ENCODE peak calls at places on chromosomes 3 and 15, in five cellular contexts. One of them, this sample, is unnamed. For H3K27me3 and H3K9me3, the result is how much of the 10 kb centered on the place peaks cover.

GRCh38 chr3:166764698-166765318 is 615.3 kb downstream of the ZBBX start:
- DNase-seq in right atrium auricular region: no peak
- DNase-seq in neuronal stem cell: no peak
- DNase-seq in thyroid gland: no peak
- DNase-seq in sigmoid colon: no peak
- DNase-seq in this sample: no peak

GRCh38 chr3:40308725-40309438 is 625 bp upstream of the EIF1B start:
- DNase-seq in right atrium auricular region: no peak
- DNase-seq in neuronal stem cell: no peak
- DNase-seq in thyroid gland: peak
- DNase-seq in sigmoid colon: no peak
- DNase-seq in this sample: no peak

GRCh38 chr3:32842531-32842931 is 24.7 kb downstream of the TRIM71 start:
- DNase-seq in right atrium auricular region: no peak
- DNase-seq in neuronal stem cell: no peak
- DNase-seq in thyroid gland: no peak
- DNase-seq in sigmoid colon: no peak
- DNase-seq in this sample: no peak

GRCh38 chr3:128619146-128619890 is 31.3 kb downstream of the RPN1 start:
- DNase-seq in right atrium auricular region: no peak
- DNase-seq in neuronal stem cell: no peak
- DNase-seq in thyroid gland: no peak
- DNase-seq in sigmoid colon: no peak
- DNase-seq in this sample: no peak

GRCh38 chr3:47889001-47889757 is 86.2 kb downstream of the DHX30 start:
- DNase-seq in right atrium auricular region: no peak
- DNase-seq in neuronal stem cell: no peak
- DNase-seq in thyroid gland: no peak
- DNase-seq in sigmoid colon: no peak
- DNase-seq in this sample: no peak

GRCh38 chr15:100043069-100043641 is 298.6 kb downstream of the ADAMTS17 start:
- DNase-seq in right atrium auricular region: no peak
- DNase-seq in neuronal stem cell: no peak
- DNase-seq in thyroid gland: no peak
- DNase-seq in sigmoid colon: no peak
- DNase-seq in this sample: no peak

GRCh38 chr3:10280177-10280529 is 12.6 kb downstream of the GHRL start:
- DNase-seq in right atrium auricular region: no peak
- DNase-seq in neuronal stem cell: no peak
- DNase-seq in thyroid gland: no peak
- DNase-seq in sigmoid colon: no peak
- DNase-seq in this sample: no peak

GRCh38 chr3:75886971-75887526 is 101.7 kb upstream of the ZNF717 start:
- DNase-seq in right atrium auricular region: no peak
- DNase-seq in neuronal stem cell: no peak
- DNase-seq in thyroid gland: no peak
- DNase-seq in sigmoid colon: no peak
- DNase-seq in this sample: no peak

GRCh38 chr15:65958835-65959234 is 89.5 kb downstream of the RAB11A start:
- DNase-seq in right atrium auricular region: no peak
- DNase-seq in neuronal stem cell: no peak
- DNase-seq in thyroid gland: no peak
- DNase-seq in sigmoid colon: no peak
- DNase-seq in this sample: no peak

GRCh38 chr3:162142511-162142910 is 645.9 kb downstream of the OTOL1 start:
- DNase-seq in right atrium auricular region: no peak
- DNase-seq in neuronal stem cell: no peak
- DNase-seq in thyroid gland: no peak
- DNase-seq in sigmoid colon: no peak
- DNase-seq in this sample: no peak

GRCh38 chr3:82494977-82495489 is 733.6 kb upstream of the GBE1 start:
- DNase-seq in right atrium auricular region: no peak
- DNase-seq in neuronal stem cell: no peak
- DNase-seq in thyroid gland: no peak
- DNase-seq in sigmoid colon: no peak
- DNase-seq in this sample: no peak

DNA sequence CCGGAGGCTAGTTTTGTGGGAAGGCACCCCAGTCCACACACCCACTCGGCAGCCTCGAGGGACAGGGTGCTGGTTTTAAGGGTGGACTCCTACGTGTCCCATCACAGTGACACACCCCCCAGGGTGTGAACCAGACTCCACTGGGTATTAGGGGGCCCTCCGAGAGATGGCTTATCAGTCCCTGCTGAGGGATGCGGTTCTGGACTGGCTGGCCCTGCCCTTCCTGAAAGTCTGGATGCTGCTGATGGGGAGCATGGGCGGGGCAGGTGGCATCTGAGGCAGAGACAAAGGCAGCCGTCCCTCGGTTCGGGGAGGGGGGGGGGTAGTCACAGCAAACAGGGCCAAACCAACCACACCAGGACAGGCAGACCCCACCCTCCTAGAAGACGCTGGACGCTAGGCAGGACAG is 939 bp upstream of the ULK3 start:
- DNase-seq in right atrium auricular region: no peak
- DNase-seq in neuronal stem cell: no peak
- DNase-seq in thyroid gland: no peak
- DNase-seq in sigmoid colon: no peak
- DNase-seq in this sample: no peak
- H3K4me3 ChIP-seq in right atrium auricular region: no peak
- H3K4me3 ChIP-seq in neuronal stem cell: no peak
- H3K4me3 ChIP-seq in thyroid gland: no peak
- H3K4me3 ChIP-seq in sigmoid colon: peak
- H3K4me3 ChIP-seq in this sample: peak

DNA sequence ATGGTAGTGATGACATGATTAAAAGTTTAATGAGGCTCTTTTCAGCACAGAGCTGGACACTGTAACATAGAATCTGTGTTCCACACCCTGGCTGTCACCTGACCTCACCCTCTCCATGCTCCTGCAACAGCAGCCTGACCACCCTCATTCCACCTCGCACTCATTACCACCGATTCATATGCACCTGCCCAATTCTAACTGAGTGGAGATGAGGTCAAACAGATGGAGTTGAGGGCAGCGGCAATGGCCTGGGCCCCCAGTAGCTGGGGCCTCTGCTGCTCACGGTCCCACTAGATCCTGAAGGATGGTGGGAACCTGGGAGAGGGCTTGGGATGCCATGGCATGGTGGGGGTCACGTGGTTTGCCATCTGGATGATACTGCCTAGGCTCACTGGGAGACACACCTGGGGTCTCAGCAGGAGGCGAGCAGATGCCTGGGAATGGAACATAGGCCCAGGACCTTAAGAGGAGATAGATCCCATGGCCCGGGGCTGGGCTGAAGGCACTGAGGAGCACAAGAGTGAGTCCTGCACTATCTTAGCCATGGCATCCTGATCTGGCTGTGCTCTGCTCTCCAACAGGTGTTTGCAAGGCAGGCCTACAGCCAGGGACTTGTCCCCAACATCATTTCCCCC is 1.3 kb downstream of the SCN5A start:
- DNase-seq in right atrium auricular region: peak
- DNase-seq in neuronal stem cell: no peak
- DNase-seq in thyroid gland: no peak
- DNase-seq in sigmoid colon: peak
- DNase-seq in this sample: peak
- H3K27me3 ChIP-seq in right atrium auricular region: under half
- H3K27me3 ChIP-seq in neuronal stem cell: half or more
- H3K27me3 ChIP-seq in thyroid gland: under half
- H3K27me3 ChIP-seq in sigmoid colon: under half
- H3K27me3 ChIP-seq in this sample: under half

DNA sequence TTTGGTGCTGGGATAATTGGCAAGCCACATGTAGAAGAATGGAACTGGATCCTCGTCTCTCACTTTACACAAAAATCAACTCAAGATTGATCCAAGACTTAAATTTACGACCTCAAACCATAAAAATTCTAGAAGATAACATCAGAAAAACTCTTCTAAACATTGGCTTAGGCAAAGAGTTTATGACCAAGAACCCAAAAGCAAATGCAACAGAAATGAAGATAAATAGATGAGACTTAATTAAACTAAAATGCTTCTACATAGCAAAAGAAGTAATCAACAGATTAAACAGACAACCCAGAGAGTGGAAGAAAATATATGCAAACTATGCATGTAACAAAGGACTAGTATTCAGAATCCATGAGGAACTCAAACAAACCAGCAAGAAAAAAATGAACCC is 80.1 kb downstream of the CLDN1 start:
- DNase-seq in right atrium auricular region: no peak
- DNase-seq in neuronal stem cell: no peak
- DNase-seq in thyroid gland: no peak
- DNase-seq in sigmoid colon: no peak
- DNase-seq in this sample: no peak
- H3K9me3 ChIP-seq in right atrium auricular region: under half
- H3K9me3 ChIP-seq in neuronal stem cell: under half
- H3K9me3 ChIP-seq in thyroid gland: under half
- H3K9me3 ChIP-seq in sigmoid colon: under half
- H3K9me3 ChIP-seq in this sample: under half

DNA sequence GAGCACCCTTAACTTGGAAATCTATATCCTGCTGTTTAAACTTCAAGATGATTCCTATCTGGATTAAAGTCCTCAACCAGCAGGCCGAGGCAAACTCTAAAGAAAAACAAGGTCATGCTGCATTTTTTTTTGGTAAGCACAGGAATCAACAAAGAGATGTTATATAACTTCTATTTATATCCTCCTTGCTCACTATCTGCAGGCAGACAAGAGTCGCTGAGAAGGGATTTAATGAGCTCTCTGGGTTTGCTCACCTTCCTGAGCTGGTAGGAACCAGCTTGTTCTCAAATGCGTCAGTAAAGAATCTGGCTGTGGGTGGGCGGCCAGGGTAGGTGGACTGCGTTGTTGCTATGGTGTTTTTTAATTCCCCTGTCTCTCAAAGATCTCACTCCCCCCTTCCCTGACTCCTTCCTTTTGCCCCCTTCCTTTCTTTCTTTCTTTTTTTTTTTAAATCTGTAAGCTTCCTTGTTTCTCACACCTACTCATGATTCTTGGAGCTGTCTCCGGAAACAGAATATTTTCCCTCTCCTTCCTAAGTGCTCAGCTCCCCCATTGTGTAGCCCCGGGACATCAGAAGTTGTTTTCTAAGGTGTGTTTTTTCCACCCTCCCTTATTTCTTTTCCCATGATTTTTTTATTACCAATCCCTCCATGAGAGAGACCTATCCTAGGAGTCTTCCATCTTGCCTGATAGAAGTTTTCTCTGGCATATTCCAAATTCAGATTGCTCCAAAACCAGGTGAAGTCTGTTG is 228.8 kb upstream of the BHLHE40 start:
- DNase-seq in right atrium auricular region: no peak
- DNase-seq in neuronal stem cell: peak
- DNase-seq in thyroid gland: peak
- DNase-seq in sigmoid colon: peak
- DNase-seq in this sample: no peak
- H3K4me3 ChIP-seq in right atrium auricular region: no peak
- H3K4me3 ChIP-seq in neuronal stem cell: no peak
- H3K4me3 ChIP-seq in thyroid gland: no peak
- H3K4me3 ChIP-seq in sigmoid colon: no peak
- H3K4me3 ChIP-seq in this sample: no peak

This sample was measured in esophagus muscularis mucosa.